ENCODE peak calls at places on chromosomes 12 and 14, in nine cellular contexts. U is CD4-positive, alpha-beta T cell; Z is cardiac muscle cell; A is activated B cell treated with CpG ODN at 0.5 μM for 24 hours; W is astrocyte; L is mucosa of descending colon; O is Calu3; H is endothelial cell; C is foreskin fibroblast. S is an unnamed sample.

GRCh38 chr14:95664546-95664945 is 21.7 kb upstream of the TCL1B start:
- DNase-seq in C (no peak), H (no peak), L (no peak), U (no peak), O (no peak), Z (no peak), W (no peak), A (peak; percentile 25), S (no peak)

GRCh38 chr14:92397140-92397815 is 74.3 kb downstream of the SLC24A4 start:
- DNase-seq in O (no peak), U (no peak), A (no peak), C (peak; percentile 87), W (peak; percentile 65), H (no peak), L (no peak), Z (no peak), S (peak; percentile 68)

GRCh38 chr12:31590730-31591307 is at the start of gene DENND5B:
- DNase-seq in A (peak; percentile 82), H (peak; percentile 78), O (peak; percentile 73), L (peak; percentile 83), C (peak; percentile 51), Z (peak; percentile 94), U (no peak), W (peak; percentile 40), S (peak; percentile 82)

GRCh38 chr12:32253154-32253795 is 146.1 kb upstream of the FGD4 start:
- DNase-seq in L (no peak), A (no peak), W (no peak), C (no peak), Z (no peak), O (no peak), U (no peak), H (no peak), S (no peak)

GRCh38 chr14:55221186-55221585 is 29.8 kb upstream of the DLGAP5 start:
- DNase-seq in O (no peak), L (no peak), A (no peak), Z (no peak), H (no peak), W (peak; percentile 88), C (peak; percentile 31), U (no peak), S (no peak)

GRCh38 chr12:99130808-99131538 is 485.9 kb downstream of the APAF1 start:
- DNase-seq in Z (no peak), H (no peak), U (no peak), O (no peak), L (no peak), C (no peak), W (peak; percentile 34), A (no peak), S (no peak)

GRCh38 chr14:22915886-22916521 is 2.9 kb downstream of the RBM23 start:
- DNase-seq in U (no peak), L (no peak), A (no peak), O (no peak), Z (no peak), C (no peak), W (no peak), H (no peak), S (no peak)

GRCh38 chr12:106291342-106291741 is 11.2 kb upstream of the TCP11L2 start:
- DNase-seq in H (no peak), Z (no peak), O (no peak), L (no peak), C (no peak), W (no peak), A (no peak), U (no peak), S (no peak)

GRCh38 chr14:99024926-99025325 is 247.1 kb downstream of the BCL11B start:
- DNase-seq in C (no peak), L (no peak), A (no peak), Z (no peak), H (no peak), U (no peak), W (no peak), O (no peak), S (no peak)

GRCh38 chr12:49049566-49050224 is 10.9 kb downstream of the KMT2D start:
- DNase-seq in L (no peak), U (no peak), Z (no peak), O (no peak), C (no peak), H (no peak), A (no peak), W (peak; percentile 66), S (no peak)

GRCh38 chr12:26119391-26119981 is 5.4 kb downstream of the BHLHE41 start:
- DNase-seq in H (no peak), U (no peak), C (peak; percentile 48), Z (peak; percentile 53), W (peak; percentile 61), O (peak; percentile 31), A (no peak), L (no peak), S (peak; percentile 15)

DNA sequence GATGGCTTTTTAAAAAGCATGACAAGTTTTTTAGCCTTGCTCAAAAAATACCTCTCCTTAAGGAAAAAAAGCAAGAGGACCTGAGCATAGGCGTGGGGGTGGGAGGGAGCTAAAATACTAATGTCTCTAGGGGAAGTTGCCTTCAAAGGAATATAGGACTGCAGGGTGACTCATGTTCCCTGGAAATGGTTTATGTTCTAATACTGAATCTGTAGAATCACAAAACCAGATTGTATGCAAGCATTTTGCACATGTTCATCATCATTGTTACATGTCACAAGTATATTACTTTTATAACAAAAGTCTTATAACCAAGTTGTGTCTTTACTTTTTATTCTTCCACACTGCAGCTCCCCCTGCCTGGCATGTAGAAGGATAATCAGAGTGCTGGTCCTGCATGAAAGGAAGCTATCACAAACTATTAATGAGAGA is 36.6 kb downstream of the GPR135 start:
- DNase-seq in Z (no peak), A (no peak), U (no peak), C (peak; percentile 83), W (peak; percentile 60), L (no peak), O (no peak), H (no peak), S (no peak)
- TF ChIP-seq CTCF in Z (peak; percentile 46), A (no peak), U (no peak), C (peak; percentile 41), W (no peak), L (no peak), O (no peak), H (no peak), S (no peak)

GRCh38 chr12:88325076-88325827 is 183.1 kb downstream of the TMTC3 start:
- DNase-seq in A (no peak), W (peak; percentile 97), L (no peak), C (peak; percentile 91), Z (no peak), O (no peak), H (no peak), U (no peak), S (no peak)
- TF ChIP-seq CTCF in A (no peak), W (no peak), L (no peak), C (peak; percentile 32), Z (peak; percentile 20), O (no peak), H (no peak), U (no peak), S (no peak)

GRCh38 chr12:124679533-124680371 is 112.3 kb upstream of the NCOR2 start:
- DNase-seq in O (no peak), L (no peak), C (peak; percentile 43), A (no peak), U (no peak), H (no peak), Z (no peak), W (no peak), S (no peak)
- TF ChIP-seq CTCF in O (no peak), L (no peak), C (no peak), A (no peak), U (no peak), H (no peak), Z (no peak), W (no peak), S (no peak)

GRCh38 chr12:16385779-16386646 is 38.6 kb downstream of the MGST1 start:
- DNase-seq in O (peak; percentile 47), W (peak; percentile 69), C (peak; percentile 39), L (no peak), A (no peak), Z (peak; percentile 77), H (peak; percentile 21), U (no peak), S (peak; percentile 55)
- TF ChIP-seq CTCF in O (peak; percentile 44), W (peak; percentile 51), C (peak; percentile 55), L (no peak), A (no peak), Z (peak; percentile 58), H (no peak), U (no peak), S (peak; percentile 64)